ENCODE peak calls at places on chromosomes 7 and 10, in five cellular contexts. C is brain microvascular endothelial cell, N is osteocyte, O is cardiac muscle cell, Q is upper lobe of left lung. G is an unnamed sample.

GRCh38 chr7:98808751-98809460 is 60.9 kb downstream of the TMEM130 start:
- DNase-seq in C (no peak), N (no peak), O (no peak), Q (no peak), G (no peak)

GRCh38 chr7:105649727-105650381 is 68.6 kb upstream of the EFCAB10 start:
- DNase-seq in C (peak; percentile 19), N (no peak), O (no peak), Q (no peak), G (no peak)

GRCh38 chr7:1926908-1927306 is 256.8 kb downstream of the ELFN1 start:
- DNase-seq in C (no peak), N (no peak), O (no peak), Q (no peak), G (no peak)

GRCh38 chr10:78520737-78521430 is 487.2 kb downstream of the RPS24 start:
- DNase-seq in C (peak; percentile 12), N (peak; percentile 63), O (peak; percentile 29), Q (no peak), G (no peak)

GRCh38 chr10:478471-479245 is 210.8 kb downstream of the DIP2C start:
- DNase-seq in C (no peak), N (peak; percentile 48), O (no peak), Q (no peak), G (no peak)

GRCh38 chr7:45186261-45186813 is 28.7 kb downstream of the RAMP3 start:
- DNase-seq in C (no peak), N (peak; percentile 75), O (no peak), Q (no peak), G (no peak)

GRCh38 chr7:139566075-139566474 is 42.6 kb downstream of the CLEC2L start:
- DNase-seq in C (no peak), N (no peak), O (no peak), Q (no peak), G (no peak)

GRCh38 chr7:113026941-113027340 is 59.7 kb downstream of the GPR85 start:
- DNase-seq in C (peak; percentile 33), N (no peak), O (peak; percentile 7), Q (no peak), G (no peak)

GRCh38 chr7:135789956-135790355 is 41.3 kb upstream of the FAM180A start:
- DNase-seq in C (no peak), N (no peak), O (no peak), Q (no peak), G (no peak)

GRCh38 chr10:31758495-31758894 is 170.1 kb downstream of the ARHGAP12 start:
- DNase-seq in C (no peak), N (no peak), O (no peak), Q (no peak), G (no peak)

GRCh38 chr7:18414885-18415284 is 80.7 kb upstream of the HDAC9 start:
- DNase-seq in C (no peak), N (no peak), O (no peak), Q (no peak), G (no peak)

GRCh38 chr7:1192171-1192676 is 32.2 kb upstream of the ZFAND2A start:
- DNase-seq in C (peak; percentile 71), N (no peak), O (no peak), Q (no peak), G (no peak)

GRCh38 chr7:87361320-87361719 is 15.9 kb downstream of the CROT start:
- DNase-seq in C (no peak), N (no peak), O (no peak), Q (no peak), G (no peak)

GRCh38 chr7:20998309-20998708 is 211.6 kb upstream of the SP8 start:
- DNase-seq in C (no peak), N (no peak), O (no peak), Q (no peak), G (no peak)

GRCh38 chr7:64799-65430 is 127.5 kb upstream of the FAM20C start:
- DNase-seq in C (no peak), N (no peak), O (peak; percentile 38), Q (no peak), G (no peak)

GRCh38 chr7:138934861-138935260 is 46.3 kb downstream of the KIAA1549 start:
- DNase-seq in C (peak; percentile 49), N (no peak), O (no peak), Q (no peak), G (no peak)

GRCh38 chr10:96585726-96586418 is 940 bp downstream of the TM9SF3 start:
- DNase-seq in C (no peak), N (no peak), O (no peak), Q (no peak), G (no peak)

GRCh38 chr7:109964780-109965179 is 1126.1 kb upstream of the LRRN3 start:
- DNase-seq in C (peak; percentile 25), N (no peak), O (no peak), Q (no peak), G (no peak)

GRCh38 chr7:5525271-5526189 is 101.9 kb upstream of the TNRC18 start:
- DNase-seq in C (no peak), N (no peak), O (peak; percentile 62), Q (no peak), G (no peak)

GRCh38 chr7:2639151-2639993 is 7.6 kb downstream of the TTYH3 start:
- DNase-seq in C (no peak), N (no peak), O (no peak), Q (peak; percentile 78), G (no peak)

GRCh38 chr10:25338271-25338670 is 163.5 kb downstream of the GPR158 start:
- DNase-seq in C (no peak), N (no peak), O (no peak), Q (no peak), G (no peak)

GRCh38 chr10:44998146-44998631 is 2.5 kb upstream of the ZNF22 start:
- DNase-seq in C (peak; percentile 33), N (no peak), O (no peak), Q (no peak), G (no peak)

GRCh38 chr10:82625497-82626151 is 750.6 kb downstream of the NRG3 start:
- DNase-seq in C (no peak), N (no peak), O (no peak), Q (no peak), G (no peak)

GRCh38 chr7:114414151-114415053 is at the start of gene FOXP2:
- DNase-seq in C (peak; percentile 17), N (no peak), O (no peak), Q (no peak), G (no peak)

GRCh38 chr10:95818663-95819062 is 62.7 kb downstream of the ENTPD1 start:
- DNase-seq in C (peak; percentile 85), N (no peak), O (no peak), Q (no peak), G (no peak)

GRCh38 chr7:149799397-149800168 is 26.2 kb upstream of the ZNF467 start:
- DNase-seq in C (no peak), N (no peak), O (peak; percentile 76), Q (peak; percentile 38), G (peak; percentile 51)

GRCh38 chr7:33646992-33647391 is 258.3 kb upstream of the BMPER start:
- DNase-seq in C (no peak), N (no peak), O (no peak), Q (no peak), G (no peak)

GRCh38 chr10:95281206-95281605 is 9.6 kb downstream of the PDLIM1 start:
- DNase-seq in C (no peak), N (no peak), O (no peak), Q (no peak), G (no peak)

GRCh38 chr7:71132521-71133231 is 732 bp downstream of the GALNT17 start:
- DNase-seq in C (no peak), N (no peak), O (peak; percentile 45), Q (peak; percentile 85), G (peak; percentile 47)

GRCh38 chr7:149686001-149686400 is 87.4 kb downstream of the ZNF467 start:
- DNase-seq in C (peak; percentile 15), N (no peak), O (no peak), Q (no peak), G (no peak)

GRCh38 chr7:379456-380225 is 89.7 kb downstream of the FOXL3 start:
- DNase-seq in C (no peak), N (no peak), O (peak; percentile 41), Q (peak; percentile 87), G (peak; percentile 39)

GRCh38 chr7:30743371-30744074 is 8.4 kb upstream of the INMT start:
- DNase-seq in C (peak; percentile 18), N (no peak), O (peak; percentile 40), Q (no peak), G (no peak)
- TF ChIP-seq CTCF in C (peak; percentile 29), N (peak; percentile 40), O (peak; percentile 54), Q (peak; percentile 6), G (no peak)

GRCh38 chr7:142523821-142524460 is 225.3 kb upstream of the PRSS1 start:
- DNase-seq in C (no peak), N (no peak), O (no peak), Q (no peak), G (no peak)
- TF ChIP-seq CTCF in C (peak; percentile 46), N (peak; percentile 40), O (peak; percentile 30), Q (no peak), G (no peak)

DNA sequence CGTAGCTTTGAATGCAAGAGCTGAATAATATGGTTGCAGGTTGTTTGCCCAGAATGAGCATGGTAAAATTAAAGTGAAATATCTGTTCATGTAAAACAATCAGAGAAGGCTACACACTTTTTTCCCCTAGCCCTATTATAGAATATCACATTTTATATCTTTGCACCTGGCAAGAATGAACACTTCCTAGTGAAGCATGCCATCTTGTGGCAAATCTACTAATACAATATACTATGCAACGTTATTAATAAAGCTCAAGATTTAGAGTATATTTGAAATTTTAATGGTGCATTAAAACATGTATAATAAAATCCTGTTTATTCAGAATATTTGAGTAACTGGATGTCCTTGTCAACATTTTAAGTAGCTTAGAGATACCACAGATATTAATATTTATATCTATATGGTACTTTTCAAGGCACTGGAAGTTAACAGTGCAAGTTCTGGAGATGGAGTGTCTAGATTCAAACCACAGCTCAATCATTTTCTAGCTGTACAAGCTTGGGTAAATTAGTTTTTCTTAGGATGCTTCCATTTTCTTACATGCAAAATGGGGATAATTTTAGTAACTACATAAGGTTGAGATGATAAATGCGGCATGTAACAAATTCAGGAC is 643.1 kb upstream of the SEMA3D start:
- DNase-seq in C (no peak), N (no peak), O (peak; percentile 9), Q (no peak), G (no peak)
- TF ChIP-seq CTCF in C (peak; percentile 40), N (peak; percentile 71), O (peak; percentile 32), Q (no peak), G (peak; percentile 30)

GRCh38 chr7:151122794-151123484 is 36.7 kb downstream of the AGAP3 start:
- DNase-seq in C (no peak), N (no peak), O (no peak), Q (peak; percentile 86), G (no peak)

GRCh38 chr7:151121380-151122170 is 35.3 kb downstream of the AGAP3 start:
- DNase-seq in C (no peak), N (no peak), O (no peak), Q (no peak), G (no peak)

GRCh38 chr7:151120896-151121295 is 34.6 kb downstream of the AGAP3 start:
- DNase-seq in C (no peak), N (no peak), O (no peak), Q (peak; percentile 81), G (no peak)

GRCh38 chr7:151123485-151124204 is 37.4 kb downstream of the AGAP3 start:
- DNase-seq in C (peak; percentile 59), N (peak; percentile 93), O (peak; percentile 92), Q (peak; percentile 83), G (peak; percentile 90)

GRCh38 chr7:151122276-151122675 is 36.0 kb downstream of the AGAP3 start:
- DNase-seq in C (no peak), N (no peak), O (no peak), Q (peak; percentile 85), G (no peak)
- TF ChIP-seq CTCF in C (peak; percentile 33), N (no peak), O (no peak), Q (no peak), G (no peak)

G was measured in mesothelial cell of epicardium.